ENCODE peak calls at places on chromosomes 11 and 22, in eight cellular contexts. G is frontal cortex, V is AG20443, K is WTC11, M is cardiac muscle cell, F is mucosa of gallbladder, L is epithelial cell of esophagus, Z is left colon. N is an unnamed sample.

GRCh38 chr11:69734841-69735240 is 31.0 kb upstream of the FGF19 start:
- DNase-seq in G (no peak), V (no peak), K (no peak), M (no peak), F (no peak), L (no peak), Z (no peak), N (no peak)

GRCh38 chr11:119055901-119056300 is 1.1 kb downstream of the HYOU1 start:
- DNase-seq in G (no peak), V (peak), K (no peak), M (peak), F (no peak), L (peak), Z (no peak), N (peak)

GRCh38 chr11:86192858-86193257 is 51.7 kb upstream of the EED start:
- DNase-seq in G (no peak), V (no peak), K (no peak), M (no peak), F (no peak), L (no peak), Z (no peak), N (no peak)

GRCh38 chr22:35446365-35446764 is 46.4 kb downstream of the MCM5 start:
- DNase-seq in G (no peak), V (peak), K (no peak), M (peak), F (no peak), L (peak), Z (peak), N (no peak)

GRCh38 chr11:69891421-69892236 is 72.4 kb upstream of the FGF3 start:
- DNase-seq in G (no peak), V (no peak), K (no peak), M (no peak), F (peak), L (no peak), Z (peak), N (no peak)

GRCh38 chr11:44573333-44573732 is 7.9 kb downstream of the CD82 start:
- DNase-seq in G (no peak), V (no peak), K (no peak), M (no peak), F (no peak), L (peak), Z (no peak), N (no peak)

GRCh38 chr22:31289335-31289734 is 3.0 kb downstream of the PIK3IP1 start:
- DNase-seq in G (no peak), V (no peak), K (no peak), M (no peak), F (no peak), L (no peak), Z (peak), N (no peak)

GRCh38 chr22:35489225-35489624 is 51.4 kb upstream of the RASD2 start:
- DNase-seq in G (no peak), V (no peak), K (no peak), M (no peak), F (no peak), L (peak), Z (no peak), N (no peak)

GRCh38 chr11:94147433-94147845 is 18.8 kb downstream of the PANX1 start:
- DNase-seq in G (no peak), V (no peak), K (no peak), M (no peak), F (no peak), L (no peak), Z (no peak), N (no peak)

GRCh38 chr11:22343411-22344032 is 5.3 kb downstream of the SLC17A6 start:
- DNase-seq in G (no peak), V (no peak), K (peak), M (no peak), F (no peak), L (no peak), Z (no peak), N (no peak)

GRCh38 chr22:19063581-19064353 is 58.4 kb downstream of the DGCR2 start:
- DNase-seq in G (no peak), V (no peak), K (no peak), M (peak), F (no peak), L (no peak), Z (no peak), N (no peak)

GRCh38 chr11:128484172-128484571 is 103.2 kb downstream of the ETS1 start:
- DNase-seq in G (no peak), V (no peak), K (no peak), M (no peak), F (no peak), L (no peak), Z (no peak), N (no peak)

GRCh38 chr11:16987205-16987568 is 27.0 kb downstream of the PLEKHA7 start:
- DNase-seq in G (no peak), V (no peak), K (peak), M (no peak), F (peak), L (no peak), Z (peak), N (no peak)

GRCh38 chr22:32803020-32803758 is 1.7 kb downstream of the TIMP3 start:
- DNase-seq in G (no peak), V (peak), K (no peak), M (no peak), F (no peak), L (peak), Z (no peak), N (no peak)

GRCh38 chr11:119585038-119585666 is 143.8 kb downstream of the NECTIN1 start:
- DNase-seq in G (no peak), V (no peak), K (peak), M (peak), F (peak), L (peak), Z (no peak), N (no peak)

GRCh38 chr11:5690736-5691135 is 1.1 kb downstream of the TRIM22 start:
- DNase-seq in G (no peak), V (peak), K (no peak), M (peak), F (no peak), L (no peak), Z (no peak), N (no peak)

GRCh38 chr11:128488471-128488870 is 98.9 kb downstream of the ETS1 start:
- DNase-seq in G (no peak), V (peak), K (no peak), M (peak), F (no peak), L (peak), Z (no peak), N (no peak)

GRCh38 chr11:69244286-69244685 is 49.7 kb upstream of the MYEOV start:
- DNase-seq in G (no peak), V (no peak), K (no peak), M (no peak), F (no peak), L (no peak), Z (peak), N (no peak)

GRCh38 chr22:44839721-44840120 is 87.3 kb downstream of the ARHGAP8 start:
- DNase-seq in G (no peak), V (no peak), K (no peak), M (no peak), F (no peak), L (no peak), Z (no peak), N (no peak)

GRCh38 chr11:107858217-107859070 is at the start of gene SLC35F2:
- DNase-seq in G (no peak), V (peak), K (peak), M (peak), F (peak), L (peak), Z (peak), N (peak)

GRCh38 chr22:46574438-46574992 is 37.1 kb upstream of the CELSR1 start:
- DNase-seq in G (no peak), V (no peak), K (no peak), M (no peak), F (no peak), L (no peak), Z (no peak), N (no peak)

GRCh38 chr11:95788921-95789505 is 569 bp downstream of the FAM76B start:
- DNase-seq in G (no peak), V (peak), K (peak), M (peak), F (peak), L (peak), Z (peak), N (no peak)

GRCh38 chr11:63610604-63611394 is 3.4 kb downstream of the PLAAT3 start:
- DNase-seq in G (no peak), V (no peak), K (peak), M (no peak), F (peak), L (no peak), Z (no peak), N (no peak)

GRCh38 chr22:45910928-45911467 is 66.0 kb downstream of the WNT7B start:
- DNase-seq in G (no peak), V (no peak), K (no peak), M (no peak), F (no peak), L (no peak), Z (no peak), N (no peak)

GRCh38 chr22:40041738-40042137 is 47.0 kb downstream of the FAM83F start:
- DNase-seq in G (no peak), V (no peak), K (no peak), M (no peak), F (no peak), L (no peak), Z (no peak), N (no peak)

GRCh38 chr11:31779268-31779879 is 31.7 kb downstream of the PAX6 start:
- DNase-seq in G (no peak), V (peak), K (no peak), M (no peak), F (no peak), L (peak), Z (no peak), N (no peak)

N was measured in stimulated activated effector memory CD8-positive, alpha-beta T cell treated with anti-CD3 and anti-CD28 coated beads, Interleukin-12 subunit alpha, Interleukin-12 subunit beta, amount 100 ng/mL, for 72 hours.